ENCODE peak calls at places on chromosomes 11 and 22, in ten cellular contexts. One of them, this sample, is unnamed.

GRCh38 chr11:129998107-129998506 is 4.5 kb downstream of the PRDM10 start:
- DNase-seq in HFFc6: no peak
- DNase-seq in epithelial cell of esophagus: no peak
- DNase-seq in kidney: no peak
- DNase-seq in BE2C: no peak
- DNase-seq in brain microvascular endothelial cell: no peak
- DNase-seq in neural progenitor cell: no peak
- DNase-seq in cardiac muscle cell: no peak
- DNase-seq in A549: no peak
- DNase-seq in sigmoid colon: no peak
- DNase-seq in this sample: no peak

GRCh38 chr11:101436511-101437142 is 147.2 kb downstream of the TRPC6 start:
- DNase-seq in A549: peak
- DNase-seq in cardiac muscle cell: peak
- DNase-seq in neural progenitor cell: peak
- DNase-seq in epithelial cell of esophagus: peak
- DNase-seq in kidney: no peak
- DNase-seq in HFFc6: no peak
- DNase-seq in sigmoid colon: no peak
- DNase-seq in BE2C: peak
- DNase-seq in brain microvascular endothelial cell: peak
- DNase-seq in this sample: peak

GRCh38 chr22:44293034-44293433 is 19.7 kb downstream of the SHISAL1 start:
- DNase-seq in kidney: no peak
- DNase-seq in sigmoid colon: no peak
- DNase-seq in epithelial cell of esophagus: no peak
- DNase-seq in A549: no peak
- DNase-seq in BE2C: no peak
- DNase-seq in neural progenitor cell: no peak
- DNase-seq in brain microvascular endothelial cell: no peak
- DNase-seq in cardiac muscle cell: no peak
- DNase-seq in HFFc6: no peak
- DNase-seq in this sample: no peak

GRCh38 chr11:61392991-61393595 is 706 bp downstream of the TMEM216 start:
- DNase-seq in A549: peak
- DNase-seq in kidney: no peak
- DNase-seq in brain microvascular endothelial cell: no peak
- DNase-seq in sigmoid colon: no peak
- DNase-seq in epithelial cell of esophagus: no peak
- DNase-seq in HFFc6: no peak
- DNase-seq in cardiac muscle cell: peak
- DNase-seq in neural progenitor cell: peak
- DNase-seq in BE2C: no peak
- DNase-seq in this sample: no peak

GRCh38 chr22:36467946-36468345 is 13.5 kb downstream of the TXN2 start:
- DNase-seq in kidney: no peak
- DNase-seq in sigmoid colon: no peak
- DNase-seq in neural progenitor cell: no peak
- DNase-seq in BE2C: no peak
- DNase-seq in cardiac muscle cell: no peak
- DNase-seq in brain microvascular endothelial cell: peak
- DNase-seq in HFFc6: peak
- DNase-seq in epithelial cell of esophagus: peak
- DNase-seq in A549: peak
- DNase-seq in this sample: no peak

GRCh38 chr11:73493838-73494598 is 103.9 kb downstream of the FAM168A start:
- DNase-seq in brain microvascular endothelial cell: peak
- DNase-seq in HFFc6: peak
- DNase-seq in A549: peak
- DNase-seq in kidney: no peak
- DNase-seq in cardiac muscle cell: peak
- DNase-seq in epithelial cell of esophagus: peak
- DNase-seq in BE2C: no peak
- DNase-seq in neural progenitor cell: peak
- DNase-seq in sigmoid colon: no peak
- DNase-seq in this sample: no peak

GRCh38 chr11:68438658-68439259 is 21.8 kb upstream of the PPP6R3 start:
- DNase-seq in A549: no peak
- DNase-seq in BE2C: no peak
- DNase-seq in sigmoid colon: no peak
- DNase-seq in brain microvascular endothelial cell: no peak
- DNase-seq in epithelial cell of esophagus: no peak
- DNase-seq in cardiac muscle cell: no peak
- DNase-seq in neural progenitor cell: no peak
- DNase-seq in HFFc6: no peak
- DNase-seq in kidney: no peak
- DNase-seq in this sample: no peak

GRCh38 chr11:96341237-96342130 is 1.5 kb downstream of the MAML2 start:
- DNase-seq in A549: peak
- DNase-seq in sigmoid colon: peak
- DNase-seq in HFFc6: peak
- DNase-seq in kidney: peak
- DNase-seq in brain microvascular endothelial cell: no peak
- DNase-seq in BE2C: peak
- DNase-seq in cardiac muscle cell: no peak
- DNase-seq in epithelial cell of esophagus: peak
- DNase-seq in neural progenitor cell: peak
- DNase-seq in this sample: peak

GRCh38 chr22:25488244-25489020 is 76.0 kb upstream of the GRK3 start:
- DNase-seq in neural progenitor cell: no peak
- DNase-seq in HFFc6: peak
- DNase-seq in kidney: peak
- DNase-seq in cardiac muscle cell: peak
- DNase-seq in brain microvascular endothelial cell: peak
- DNase-seq in A549: peak
- DNase-seq in sigmoid colon: no peak
- DNase-seq in BE2C: peak
- DNase-seq in epithelial cell of esophagus: peak
- DNase-seq in this sample: no peak

GRCh38 chr11:132658696-132659095 is 873.6 kb downstream of the OPCML start:
- DNase-seq in kidney: no peak
- DNase-seq in brain microvascular endothelial cell: no peak
- DNase-seq in epithelial cell of esophagus: peak
- DNase-seq in A549: no peak
- DNase-seq in neural progenitor cell: no peak
- DNase-seq in BE2C: no peak
- DNase-seq in cardiac muscle cell: no peak
- DNase-seq in sigmoid colon: no peak
- DNase-seq in HFFc6: no peak
- DNase-seq in this sample: no peak

GRCh38 chr11:132658004-132658403 is 874.3 kb downstream of the OPCML start:
- DNase-seq in sigmoid colon: no peak
- DNase-seq in kidney: no peak
- DNase-seq in epithelial cell of esophagus: no peak
- DNase-seq in BE2C: no peak
- DNase-seq in HFFc6: no peak
- DNase-seq in cardiac muscle cell: no peak
- DNase-seq in neural progenitor cell: no peak
- DNase-seq in brain microvascular endothelial cell: no peak
- DNase-seq in A549: no peak
- DNase-seq in this sample: no peak

GRCh38 chr11:132650969-132651720 is 881.2 kb downstream of the OPCML start:
- DNase-seq in BE2C: no peak
- DNase-seq in neural progenitor cell: no peak
- DNase-seq in sigmoid colon: no peak
- DNase-seq in cardiac muscle cell: no peak
- DNase-seq in A549: no peak
- DNase-seq in epithelial cell of esophagus: no peak
- DNase-seq in HFFc6: no peak
- DNase-seq in brain microvascular endothelial cell: no peak
- DNase-seq in kidney: no peak
- DNase-seq in this sample: no peak

GRCh38 chr11:132653237-132653636 is 879.1 kb downstream of the OPCML start:
- DNase-seq in cardiac muscle cell: no peak
- DNase-seq in sigmoid colon: no peak
- DNase-seq in neural progenitor cell: no peak
- DNase-seq in BE2C: no peak
- DNase-seq in epithelial cell of esophagus: no peak
- DNase-seq in brain microvascular endothelial cell: no peak
- DNase-seq in A549: no peak
- DNase-seq in HFFc6: no peak
- DNase-seq in kidney: no peak
- DNase-seq in this sample: no peak

DNA sequence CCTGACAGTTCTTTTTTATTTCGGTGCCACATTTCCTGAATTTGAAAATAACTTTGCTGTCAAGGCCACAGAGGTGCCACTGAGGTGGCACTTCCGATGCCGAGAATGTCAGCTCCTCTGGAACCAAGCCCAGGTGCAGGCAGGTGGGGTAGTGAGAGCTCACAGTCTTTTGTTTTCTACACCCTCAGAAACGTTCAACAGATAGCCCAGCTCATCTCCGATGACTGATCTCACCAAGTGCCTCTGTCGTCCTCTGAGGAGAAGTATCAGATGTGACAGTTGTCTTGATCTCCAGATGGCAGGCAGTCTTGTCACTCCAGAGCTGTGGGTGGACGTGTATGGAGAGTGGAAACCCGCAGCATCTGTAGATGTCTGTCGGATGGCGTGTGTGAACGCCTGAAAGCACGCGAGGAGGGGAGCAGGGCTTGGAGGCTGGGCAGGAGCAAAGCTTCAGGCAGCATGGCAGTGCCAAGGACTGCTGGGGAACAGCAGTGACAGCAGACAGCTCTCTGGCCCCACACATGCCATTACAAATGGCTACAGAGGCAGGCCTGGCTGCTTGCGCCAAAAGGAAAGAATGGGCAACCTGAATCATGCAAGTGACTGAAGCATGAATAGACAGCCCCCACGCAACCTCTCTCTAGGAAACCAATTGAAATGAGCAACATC is 877.0 kb downstream of the OPCML start:
- DNase-seq in A549: no peak
- DNase-seq in epithelial cell of esophagus: no peak
- DNase-seq in cardiac muscle cell: no peak
- DNase-seq in kidney: no peak
- DNase-seq in HFFc6: no peak
- DNase-seq in sigmoid colon: no peak
- DNase-seq in neural progenitor cell: no peak
- DNase-seq in brain microvascular endothelial cell: no peak
- DNase-seq in BE2C: no peak
- DNase-seq in this sample: no peak
- TF ChIP-seq CTCF in A549: no peak
- TF ChIP-seq CTCF in epithelial cell of esophagus: no peak
- TF ChIP-seq CTCF in cardiac muscle cell: no peak
- TF ChIP-seq CTCF in kidney: no peak
- TF ChIP-seq CTCF in HFFc6: no peak
- TF ChIP-seq CTCF in sigmoid colon: no peak
- TF ChIP-seq CTCF in neural progenitor cell: no peak
- TF ChIP-seq CTCF in brain microvascular endothelial cell: no peak
- TF ChIP-seq CTCF in BE2C: no peak
- TF ChIP-seq CTCF in this sample: no peak

GRCh38 chr11:64453466-64453865 is 94.5 kb downstream of the RPS6KA4 start:
- DNase-seq in epithelial cell of esophagus: no peak
- DNase-seq in neural progenitor cell: no peak
- DNase-seq in brain microvascular endothelial cell: no peak
- DNase-seq in HFFc6: no peak
- DNase-seq in cardiac muscle cell: no peak
- DNase-seq in BE2C: no peak
- DNase-seq in kidney: peak
- DNase-seq in sigmoid colon: peak
- DNase-seq in A549: no peak
- DNase-seq in this sample: no peak
- TF ChIP-seq CTCF in epithelial cell of esophagus: no peak
- TF ChIP-seq CTCF in neural progenitor cell: no peak
- TF ChIP-seq CTCF in brain microvascular endothelial cell: no peak
- TF ChIP-seq CTCF in HFFc6: no peak
- TF ChIP-seq CTCF in cardiac muscle cell: no peak
- TF ChIP-seq CTCF in BE2C: no peak
- TF ChIP-seq CTCF in kidney: no peak
- TF ChIP-seq CTCF in sigmoid colon: no peak
- TF ChIP-seq CTCF in A549: no peak
- TF ChIP-seq CTCF in this sample: no peak

DNA sequence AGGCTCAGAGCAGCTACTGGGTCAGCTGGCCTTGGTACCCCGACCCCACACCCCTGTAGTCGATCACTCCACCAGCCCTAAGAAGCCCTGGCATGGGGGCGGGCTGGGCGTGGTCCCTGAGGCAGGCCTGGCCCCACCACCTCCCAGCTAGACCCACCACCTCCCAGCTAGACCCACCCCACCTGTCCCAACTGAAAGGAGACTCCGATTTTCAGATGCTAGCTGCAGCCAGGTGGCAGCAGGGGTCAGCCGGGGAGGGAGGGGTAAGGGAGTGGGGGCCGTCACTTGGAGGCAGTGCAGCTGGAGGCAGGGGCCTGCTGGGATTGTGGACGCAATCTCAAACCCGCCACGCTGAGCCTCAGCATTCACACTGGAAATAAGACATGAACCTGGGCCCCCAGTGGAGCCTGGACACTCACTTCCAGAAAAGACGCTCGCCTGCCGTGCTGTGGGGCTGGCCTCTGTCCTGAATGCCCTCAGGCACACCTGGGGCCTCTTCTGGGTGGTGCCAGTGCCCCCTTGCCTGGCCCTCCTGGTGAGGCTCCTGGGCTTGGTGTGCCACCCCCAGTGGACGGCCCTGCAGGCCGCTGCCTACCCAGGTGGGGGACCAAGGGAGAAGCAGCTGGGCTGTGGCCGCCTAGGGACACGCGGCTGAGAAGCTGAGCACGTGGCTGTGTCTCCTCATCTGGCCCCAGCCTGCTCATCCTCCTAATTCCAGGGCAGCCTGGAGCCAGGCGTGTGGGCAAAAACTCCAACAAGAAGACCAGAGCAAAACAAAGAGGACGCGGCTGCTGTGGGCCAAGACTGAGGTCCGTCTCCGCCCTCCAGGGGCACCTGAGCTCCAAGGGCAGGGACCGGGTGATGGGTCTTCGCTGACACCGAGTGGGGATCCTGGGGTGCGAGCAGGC is 26.7 kb downstream of the OSBPL5 start:
- DNase-seq in cardiac muscle cell: no peak
- DNase-seq in brain microvascular endothelial cell: no peak
- DNase-seq in kidney: peak
- DNase-seq in sigmoid colon: peak
- DNase-seq in A549: no peak
- DNase-seq in HFFc6: no peak
- DNase-seq in BE2C: no peak
- DNase-seq in epithelial cell of esophagus: no peak
- DNase-seq in neural progenitor cell: peak
- DNase-seq in this sample: peak
- TF ChIP-seq CTCF in cardiac muscle cell: no peak
- TF ChIP-seq CTCF in brain microvascular endothelial cell: peak
- TF ChIP-seq CTCF in kidney: no peak
- TF ChIP-seq CTCF in sigmoid colon: no peak
- TF ChIP-seq CTCF in A549: no peak
- TF ChIP-seq CTCF in HFFc6: no peak
- TF ChIP-seq CTCF in BE2C: no peak
- TF ChIP-seq CTCF in epithelial cell of esophagus: no peak
- TF ChIP-seq CTCF in neural progenitor cell: peak
- TF ChIP-seq CTCF in this sample: no peak

DNA sequence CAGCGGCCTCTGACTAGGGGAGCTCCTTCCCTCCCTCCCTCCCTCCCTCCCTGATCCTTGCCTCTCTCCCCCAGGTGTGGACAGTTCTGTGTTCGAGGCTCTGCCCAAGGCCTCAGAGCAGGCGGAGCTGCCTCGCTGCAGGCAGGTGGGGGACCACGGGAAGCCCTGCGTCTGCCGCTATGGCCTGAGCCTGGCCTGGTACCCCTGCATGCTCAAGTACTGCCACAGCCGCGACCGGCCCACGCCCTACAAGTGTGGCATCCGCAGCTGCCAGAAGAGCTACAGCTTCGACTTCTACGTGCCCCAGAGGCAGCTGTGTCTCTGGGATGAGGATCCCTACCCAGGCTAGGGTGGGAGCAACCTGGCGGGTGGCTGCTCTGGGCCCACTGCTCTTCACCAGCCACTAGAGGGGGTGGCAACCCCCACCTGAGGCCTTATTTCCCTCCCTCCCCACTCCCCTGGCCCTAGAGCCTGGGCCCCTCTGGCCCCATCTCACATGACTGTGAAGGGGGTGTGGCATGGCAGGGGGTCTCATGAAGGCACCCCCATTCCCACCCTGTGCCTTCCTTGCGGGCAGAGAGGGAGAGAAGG is 11.1 kb upstream of the POU2F3 start:
- DNase-seq in A549: no peak
- DNase-seq in kidney: peak
- DNase-seq in sigmoid colon: no peak
- DNase-seq in epithelial cell of esophagus: no peak
- DNase-seq in cardiac muscle cell: no peak
- DNase-seq in HFFc6: no peak
- DNase-seq in BE2C: no peak
- DNase-seq in brain microvascular endothelial cell: no peak
- DNase-seq in neural progenitor cell: peak
- DNase-seq in this sample: no peak
- TF ChIP-seq CTCF in A549: no peak
- TF ChIP-seq CTCF in kidney: no peak
- TF ChIP-seq CTCF in sigmoid colon: no peak
- TF ChIP-seq CTCF in epithelial cell of esophagus: no peak
- TF ChIP-seq CTCF in cardiac muscle cell: no peak
- TF ChIP-seq CTCF in HFFc6: peak
- TF ChIP-seq CTCF in BE2C: peak
- TF ChIP-seq CTCF in brain microvascular endothelial cell: peak
- TF ChIP-seq CTCF in neural progenitor cell: peak
- TF ChIP-seq CTCF in this sample: no peak

This sample was measured in glutamatergic neuron.